ENCODE peak calls at places on chromosomes 12 and 14, in eight cellular contexts. Y is activated B cell treated with CpG ODN at 0.5 μM for 24 hours; S is CD8-positive, alpha-beta memory T cell; J is ureter; A is bronchial epithelial cell; N is stimulated activated CD4-positive, alpha-beta T cell treated with anti-CD3 and anti-CD28 coated beads, Interleukin-1b, Interleukin-23, amount 100 ng/mL, for 48 hours; C is left cardiac atrium; H is upper lobe of right lung. D is an unnamed sample.

GRCh38 chr14:100334904-100335303 is 11.8 kb downstream of the SLC25A47 start:
- DNase-seq in N (no peak), J (no peak), H (peak; percentile 61), S (no peak), A (no peak), C (no peak), Y (no peak), D (no peak)

GRCh38 chr14:72894623-72895378 is 900 bp upstream of the DPF3 start:
- DNase-seq in S (peak; percentile 1), N (no peak), H (no peak), J (no peak), Y (peak; percentile 20), A (peak; percentile 43), C (peak; percentile 37), D (peak; percentile 32)

GRCh38 chr12:53965251-53966069 is 7.5 kb upstream of the HOXC11 start:
- DNase-seq in N (no peak), J (peak; percentile 88), A (no peak), Y (no peak), H (no peak), S (no peak), C (no peak), D (no peak)

GRCh38 chr14:31022386-31022785 is 3.1 kb upstream of the AP4S1 start:
- DNase-seq in S (no peak), A (no peak), C (no peak), H (no peak), Y (no peak), N (no peak), J (no peak), D (no peak)

GRCh38 chr12:19546027-19546426 is 106.7 kb downstream of the AEBP2 start:
- DNase-seq in H (no peak), C (no peak), Y (no peak), A (no peak), J (no peak), N (no peak), S (no peak), D (no peak)

GRCh38 chr12:18794000-18794399 is 56.1 kb downstream of the CAPZA3 start:
- DNase-seq in Y (no peak), C (no peak), S (no peak), J (no peak), A (peak; percentile 10), H (no peak), N (no peak), D (no peak)

GRCh38 chr14:101789222-101789621 is 27.7 kb downstream of the PPP2R5C start:
- DNase-seq in N (no peak), S (no peak), J (no peak), A (no peak), C (no peak), Y (no peak), H (no peak), D (no peak)

GRCh38 chr14:24938593-24938992 is 111.4 kb downstream of the STXBP6 start:
- DNase-seq in J (no peak), A (no peak), N (no peak), S (no peak), Y (no peak), H (no peak), C (no peak), D (no peak)

GRCh38 chr14:68510201-68510600 is 282.7 kb downstream of the ZFP36L1 start:
- DNase-seq in H (no peak), N (no peak), S (no peak), A (no peak), Y (no peak), C (peak; percentile 44), J (peak; percentile 65), D (no peak)

GRCh38 chr14:85536835-85537195 is 6.9 kb downstream of the FLRT2 start:
- DNase-seq in J (no peak), A (peak; percentile 13), Y (no peak), H (no peak), S (no peak), C (no peak), N (no peak), D (no peak)

GRCh38 chr12:2623472-2623871 is 171.3 kb upstream of the FKBP4 start:
- DNase-seq in H (no peak), A (no peak), C (no peak), S (no peak), J (no peak), N (no peak), Y (no peak), D (no peak)

GRCh38 chr14:58740584-58740983 is 102.8 kb downstream of the DACT1 start:
- DNase-seq in J (no peak), Y (no peak), H (no peak), N (no peak), A (no peak), S (no peak), C (no peak), D (no peak)

GRCh38 chr14:61923348-61923747 is 161.1 kb downstream of the SNAPC1 start:
- DNase-seq in J (no peak), S (no peak), Y (no peak), N (no peak), A (peak; percentile 24), H (no peak), C (no peak), D (peak; percentile 51)

GRCh38 chr12:115251727-115252126 is 567.8 kb upstream of the TBX3 start:
- DNase-seq in S (no peak), N (no peak), J (no peak), A (no peak), Y (no peak), C (no peak), H (no peak), D (peak; percentile 47)

D was measured in HT1080.